ENCODE peak calls at places on chromosome 15, in four cellular contexts. C is ovary, U is HepG2, I is IMR-90. S is an unnamed sample.

GRCh38 chr15:90413411-90414379 is 25.7 kb downstream of the IQGAP1 start:
- DNase-seq in I (peak), U (no peak), C (no peak), S (no peak)

GRCh38 chr15:49464513-49464912 is 41.5 kb downstream of the FGF7 start:
- DNase-seq in U (no peak), I (no peak), C (no peak), S (no peak)

GRCh38 chr15:67171471-67171870 is 83.0 kb downstream of the AAGAB start:
- DNase-seq in U (no peak), C (peak), I (no peak), S (no peak)

GRCh38 chr15:75809986-75810750 is 33.1 kb upstream of the UBE2Q2 start:
- DNase-seq in C (no peak), I (no peak), U (peak), S (peak)

GRCh38 chr15:32861741-32862140 is 143.9 kb downstream of the GREM1 start:
- DNase-seq in I (peak), U (no peak), C (peak), S (peak)

GRCh38 chr15:77508541-77509505 is 88.1 kb downstream of the HMG20A start:
- DNase-seq in U (no peak), I (peak), C (no peak), S (no peak)

GRCh38 chr15:62254137-62254934 is 89.3 kb upstream of the C2CD4B start:
- DNase-seq in I (peak), C (peak), U (peak), S (peak)

GRCh38 chr15:68587769-68588385 is 9.1 kb downstream of the CORO2B start:
- DNase-seq in C (no peak), I (no peak), U (no peak), S (no peak)

GRCh38 chr15:100338971-100339444 is 2.8 kb downstream of the ADAMTS17 start:
- DNase-seq in I (peak), C (peak), U (peak), S (peak)

GRCh38 chr15:31275331-31276262 is 51.0 kb upstream of the KLF13 start:
- DNase-seq in I (no peak), C (no peak), U (no peak), S (no peak)

GRCh38 chr15:33994005-33994615 is 25.8 kb downstream of the CHRM5 start:
- DNase-seq in U (peak), C (no peak), I (peak), S (peak)

GRCh38 chr15:31360843-31361763 is 34.5 kb downstream of the KLF13 start:
- DNase-seq in C (no peak), I (no peak), U (no peak), S (peak)

GRCh38 chr15:68710536-68710935 is 110.2 kb downstream of the ANP32A start:
- DNase-seq in C (no peak), I (no peak), U (no peak), S (no peak)

GRCh38 chr15:27623560-27624305 is 475.4 kb downstream of the OCA2 start:
- DNase-seq in C (no peak), I (no peak), U (no peak), S (no peak)

GRCh38 chr15:85296615-85297402 is 83.6 kb upstream of the AKAP13 start:
- DNase-seq in U (peak), C (peak), I (peak), S (peak)

GRCh38 chr15:33200903-33201302 is 6.4 kb upstream of the FMN1 start:
- DNase-seq in C (no peak), U (no peak), I (no peak), S (no peak)

GRCh38 chr15:47741082-47741481 is 23.8 kb downstream of the SEMA6D start:
- DNase-seq in I (no peak), C (no peak), U (no peak), S (no peak)

GRCh38 chr15:42059661-42060476 is 34.5 kb downstream of the PLA2G4D start:
- DNase-seq in U (peak), C (peak), I (peak), S (peak)

GRCh38 chr15:59294961-59295741 is 77.5 kb downstream of the MYO1E start:
- DNase-seq in C (no peak), I (peak), U (no peak), S (no peak)

GRCh38 chr15:70126382-70126781 is 28.7 kb upstream of the TLE3 start:
- DNase-seq in C (no peak), I (no peak), U (no peak), S (no peak)

GRCh38 chr15:70127288-70127746 is 29.6 kb upstream of the TLE3 start:
- DNase-seq in U (peak), C (no peak), I (no peak), S (peak)

GRCh38 chr15:70125605-70126004 is 27.9 kb upstream of the TLE3 start:
- DNase-seq in U (no peak), I (no peak), C (no peak), S (no peak)

GRCh38 chr15:70128757-70129140 is 31.0 kb upstream of the TLE3 start:
- DNase-seq in C (no peak), U (no peak), I (no peak), S (no peak)

DNA sequence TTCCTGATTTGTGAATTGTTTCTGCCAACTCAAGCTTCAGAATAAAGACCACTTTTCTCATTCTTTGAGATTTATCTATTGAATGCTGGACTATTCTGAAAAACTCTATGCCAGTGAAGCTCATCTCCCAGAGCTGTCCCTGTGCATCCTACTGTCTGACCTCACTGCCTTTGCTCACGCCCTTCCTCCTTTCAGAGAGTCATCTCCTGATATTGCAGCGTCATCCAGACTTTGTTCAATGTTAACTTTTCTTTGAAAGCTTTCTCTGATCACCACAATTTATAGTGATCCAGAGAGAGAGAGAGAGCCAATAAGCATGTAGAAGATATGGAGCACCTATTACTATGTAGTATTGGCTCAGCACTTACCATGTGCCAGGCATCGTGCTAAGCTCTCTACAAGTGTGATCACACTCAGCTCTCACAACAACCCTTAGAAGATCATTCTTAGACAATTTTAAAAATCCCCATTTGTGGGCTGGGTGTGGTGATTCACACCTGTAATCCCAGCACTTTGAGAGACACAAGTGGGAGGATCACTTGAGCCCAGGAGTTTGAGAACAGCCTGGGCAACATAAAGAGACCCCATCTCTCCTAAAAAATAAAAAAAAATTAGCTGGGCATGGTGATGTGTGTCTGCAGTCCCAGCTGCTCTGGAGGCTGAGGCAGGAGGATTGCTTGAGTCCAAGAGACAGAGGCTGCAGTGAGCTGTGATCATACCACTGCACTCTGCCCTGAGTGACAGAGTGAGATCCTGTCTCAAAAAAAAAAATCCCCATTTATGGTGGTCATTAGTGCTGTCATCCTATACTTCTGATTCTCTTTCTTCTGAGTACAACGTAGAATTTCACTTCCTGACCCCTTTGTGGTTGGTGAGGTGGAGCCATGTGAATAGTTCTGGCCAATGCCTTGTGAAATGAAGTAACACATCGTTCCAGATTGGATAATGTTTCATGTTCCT is 30.4 kb upstream of the TLE3 start:
- DNase-seq in U (no peak), I (no peak), C (no peak), S (no peak)
- TF ChIP-seq CTCF in U (no peak), I (no peak), C (no peak), S (no peak)

GRCh38 chr15:92820233-92821021 is 79.7 kb upstream of the CHD2 start:
- DNase-seq in C (peak), U (peak), I (peak), S (peak)
- TF ChIP-seq POLR2A in C (peak), U (peak), I (peak), S (peak)

DNA sequence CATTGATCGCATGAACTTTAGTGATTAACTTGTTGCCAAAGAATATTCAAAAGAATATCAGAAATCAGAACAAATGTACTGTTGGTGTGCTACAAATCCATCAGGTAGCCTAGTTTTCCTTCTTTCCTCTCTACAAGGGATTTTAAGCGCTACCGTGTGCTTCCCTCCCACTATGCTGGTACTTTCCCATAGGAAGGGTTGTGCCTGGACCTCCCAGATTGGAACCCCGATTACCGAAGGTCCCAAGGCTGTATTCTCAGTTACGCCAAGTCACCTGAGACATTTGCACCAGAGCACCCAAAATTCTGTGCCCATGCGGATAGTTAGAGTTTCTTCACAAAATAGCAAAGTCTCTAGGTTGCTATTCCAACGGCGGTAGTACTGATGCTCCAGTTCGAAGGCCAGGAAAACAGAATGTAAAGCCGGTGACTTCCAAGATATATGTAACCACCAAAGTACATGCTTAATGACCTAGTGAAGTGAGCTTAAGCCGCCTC is 23.4 kb upstream of the GATM start:
- DNase-seq in C (no peak), I (no peak), U (no peak), S (no peak)
- TF ChIP-seq CTCF in C (no peak), I (no peak), U (no peak), S (no peak)

GRCh38 chr15:43509923-43510229 is 7.5 kb upstream of the MAP1A start:
- DNase-seq in U (no peak), C (no peak), I (no peak), S (no peak)

GRCh38 chr15:43509002-43509922 is 8.1 kb upstream of the MAP1A start:
- DNase-seq in I (no peak), U (peak), C (no peak), S (peak)

GRCh38 chr15:43511012-43511885 is 6.2 kb upstream of the MAP1A start:
- DNase-seq in C (no peak), I (no peak), U (peak), S (peak)

GRCh38 chr15:43508421-43508820 is 9.0 kb upstream of the MAP1A start:
- DNase-seq in U (no peak), I (no peak), C (no peak), S (no peak)

DNA sequence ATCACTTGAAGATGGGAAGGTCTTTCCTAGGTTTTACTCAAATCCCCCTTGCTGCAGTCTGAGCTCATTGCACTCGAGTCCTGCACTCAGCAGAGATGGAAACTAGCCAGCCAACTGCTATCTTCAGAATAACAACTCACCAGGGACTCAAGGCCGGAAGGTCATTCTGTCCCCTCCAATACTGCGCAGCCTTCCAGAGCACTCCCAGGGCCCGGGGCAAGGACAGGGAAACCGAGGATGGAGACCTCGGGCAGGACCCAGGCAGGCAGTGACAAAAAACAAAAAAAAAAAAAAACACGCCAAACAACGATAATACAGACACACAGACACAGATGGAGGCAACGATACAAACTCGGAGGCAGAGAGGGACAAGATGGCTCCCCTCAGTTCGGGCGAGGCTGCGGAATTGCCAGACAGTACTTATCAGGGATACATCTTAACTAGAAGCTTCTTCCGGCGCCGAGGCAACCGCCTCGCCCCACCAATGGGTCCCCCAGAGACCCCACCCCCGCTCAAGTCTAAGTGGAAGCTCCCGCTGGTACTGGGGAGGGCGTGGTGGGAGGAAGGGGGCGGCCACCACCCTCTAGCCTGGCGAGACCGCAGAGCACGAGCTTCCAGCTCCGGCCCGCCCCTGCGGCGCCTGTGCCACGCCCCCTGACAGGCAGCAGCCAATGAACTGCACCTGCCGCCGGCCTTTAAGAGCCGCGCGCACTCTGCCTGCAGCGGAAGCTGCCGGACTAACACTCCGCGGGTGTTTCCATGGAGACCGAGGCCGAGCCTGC is 7.0 kb upstream of the MAP1A start:
- DNase-seq in I (peak), C (peak), U (peak), S (peak)
- TF ChIP-seq POLR2A in I (peak), C (peak), U (peak), S (peak)